ENCODE peak calls at places on chromosomes 1 and 21, in four cellular contexts. V is K562, U is HepG2, Q is GM12878. B is an unnamed sample.

GRCh38 chr1:208851376-208851775 is 607.2 kb upstream of the PLXNA2 start:
- DNase-seq in U (no peak), V (no peak), Q (no peak), B (no peak)

GRCh38 chr21:33642896-33643657 is 776 bp downstream of the ITSN1 start:
- DNase-seq in V (peak; percentile 36), U (no peak), Q (no peak), B (no peak)

GRCh38 chr1:28640766-28641165 is 2.1 kb downstream of the TAF12 start:
- DNase-seq in V (no peak), Q (no peak), U (peak; percentile 50), B (peak; percentile 37)

GRCh38 chr1:1421147-1421906 is at the start of gene ANKRD65:
- DNase-seq in V (no peak), Q (no peak), U (peak; percentile 74), B (no peak)

GRCh38 chr1:193661385-193661784 is 475.0 kb upstream of the B3GALT2 start:
- DNase-seq in V (no peak), Q (no peak), U (no peak), B (no peak)

GRCh38 chr1:240652554-240652953 is 40.6 kb upstream of the GREM2 start:
- DNase-seq in U (no peak), Q (no peak), V (no peak), B (no peak)

GRCh38 chr1:247211339-247211738 is 39.5 kb upstream of the ZNF124 start:
- DNase-seq in V (no peak), Q (no peak), U (no peak), B (no peak)

GRCh38 chr1:207962716-207963428 is 51.9 kb upstream of the CD34 start:
- DNase-seq in U (no peak), V (no peak), Q (no peak), B (no peak)

GRCh38 chr1:175376194-175376593 is 183.6 kb upstream of the KIAA0040 start:
- DNase-seq in V (peak; percentile 57), U (peak; percentile 2), Q (no peak), B (peak; percentile 26)

GRCh38 chr21:17146426-17146825 is 366.4 kb upstream of the CXADR start:
- DNase-seq in Q (no peak), U (no peak), V (no peak), B (no peak)

GRCh38 chr1:30551603-30552002 is 171.8 kb downstream of the MATN1 start:
- DNase-seq in V (no peak), Q (no peak), U (no peak), B (no peak)

GRCh38 chr1:158147396-158148353 is 33.0 kb upstream of the CD1D start:
- DNase-seq in U (no peak), Q (no peak), V (no peak), B (no peak)

GRCh38 chr1:183027791-183028190 is 4.6 kb downstream of the LAMC1 start:
- DNase-seq in V (no peak), U (no peak), Q (no peak), B (no peak)

GRCh38 chr1:245155186-245156040 is 628 bp downstream of the KIF26B start:
- DNase-seq in V (peak; percentile 31), Q (no peak), U (no peak), B (no peak)

GRCh38 chr1:221583481-221583880 is 158.4 kb downstream of the DUSP10 start:
- DNase-seq in V (no peak), U (no peak), Q (no peak), B (no peak)

GRCh38 chr21:25385912-25386474 is 221.3 kb downstream of the MRPL39 start:
- DNase-seq in Q (no peak), V (peak; percentile 42), U (peak; percentile 72), B (peak; percentile 23)

GRCh38 chr1:107140703-107141490 is at the start of gene NTNG1:
- DNase-seq in U (no peak), V (no peak), Q (no peak), B (no peak)

GRCh38 chr1:27003745-27004470 is 8.7 kb downstream of the TENT5B start:
- DNase-seq in V (no peak), Q (no peak), U (peak; percentile 85), B (no peak)

GRCh38 chr1:203954788-203955552 is 93.6 kb downstream of the SNRPE start:
- DNase-seq in V (no peak), Q (no peak), U (no peak), B (peak; percentile 8)

GRCh38 chr1:16900771-16901170 is 5.0 kb downstream of the RNU1-2 start:
- DNase-seq in V (no peak), U (no peak), Q (no peak), B (peak; percentile 28)

GRCh38 chr1:194024659-194025058 is 838.2 kb upstream of the B3GALT2 start:
- DNase-seq in V (no peak), Q (no peak), U (no peak), B (no peak)

GRCh38 chr1:236759252-236759859 is 35.7 kb upstream of the MTR start:
- DNase-seq in Q (peak; percentile 7), V (peak; percentile 47), U (peak; percentile 35), B (peak; percentile 37)

GRCh38 chr21:42298237-42298636 is 17.0 kb downstream of the TFF3 start:
- DNase-seq in V (no peak), Q (no peak), U (no peak), B (no peak)

GRCh38 chr1:68141079-68141800 is 90.8 kb upstream of the DIRAS3 start:
- DNase-seq in V (no peak), Q (no peak), U (no peak), B (no peak)

GRCh38 chr1:3306583-3307285 is 147.7 kb upstream of the ARHGEF16 start:
- DNase-seq in Q (no peak), V (no peak), U (no peak), B (no peak)

GRCh38 chr1:234583755-234584430 is 26.1 kb downstream of the IRF2BP2 start:
- DNase-seq in U (no peak), Q (no peak), V (peak; percentile 46), B (no peak)

GRCh38 chr1:6723621-6724428 is 22.2 kb upstream of the DNAJC11 start:
- DNase-seq in Q (no peak), U (peak; percentile 30), V (no peak), B (no peak)

GRCh38 chr21:46122758-46123683 is 25.1 kb downstream of the COL6A2 start:
- DNase-seq in Q (no peak), U (no peak), V (no peak), B (no peak)

GRCh38 chr1:227901906-227902640 is 45.7 kb downstream of the WNT9A start:
- DNase-seq in U (peak; percentile 16), V (peak; percentile 69), Q (no peak), B (peak; percentile 37)

GRCh38 chr1:3645666-3646355 is 4.1 kb downstream of the WRAP73 start:
- DNase-seq in U (no peak), Q (no peak), V (no peak), B (no peak)

GRCh38 chr1:39776886-39777683 is 5.9 kb upstream of the OXCT2 start:
- DNase-seq in Q (no peak), U (no peak), V (no peak), B (no peak)

GRCh38 chr1:243754348-243754747 is 95.7 kb downstream of the AKT3 start:
- DNase-seq in Q (no peak), U (no peak), V (no peak), B (no peak)

GRCh38 chr1:85128296-85128695 is 72.5 kb downstream of the SYDE2 start:
- DNase-seq in Q (no peak), V (no peak), U (no peak), B (no peak)

GRCh38 chr1:243930822-243931671 is 81.0 kb upstream of the AKT3 start:
- DNase-seq in U (no peak), Q (no peak), V (no peak), B (no peak)

GRCh38 chr1:88557044-88557443 is 127.0 kb upstream of the PKN2 start:
- DNase-seq in V (no peak), U (no peak), Q (no peak), B (no peak)

GRCh38 chr21:35048706-35049617 is at the start of gene RUNX1:
- DNase-seq in U (no peak), Q (peak; percentile 92), V (peak; percentile 62), B (no peak)

GRCh38 chr1:32335951-32336867 is at the start of gene MARCKSL1:
- DNase-seq in U (peak; percentile 63), Q (no peak), V (peak; percentile 92), B (peak; percentile 32)

GRCh38 chr21:33403128-33403785 is at the start of gene IFNGR2:
- DNase-seq in Q (no peak), U (no peak), V (peak; percentile 80), B (no peak)

GRCh38 chr21:34726627-34727337 is 58.0 kb downstream of the CLIC6 start:
- DNase-seq in U (no peak), V (no peak), Q (no peak), B (no peak)

GRCh38 chr1:11691302-11691914 is at the start of gene DRAXIN:
- DNase-seq in U (no peak), Q (no peak), V (no peak), B (no peak)
- TF ChIP-seq ZBTB33 in U (no peak), Q (no peak), V (no peak), B (no peak)

GRCh38 chr1:219587817-219588561 is 24.9 kb downstream of the ZC3H11B start:
- DNase-seq in U (no peak), V (no peak), Q (no peak), B (no peak)
- TF ChIP-seq SP1 in U (no peak), V (no peak), Q (no peak), B (no peak)

GRCh38 chr1:233151850-233152249 is 143.7 kb downstream of the PCNX2 start:
- DNase-seq in U (no peak), V (no peak), Q (no peak), B (no peak)
- TF ChIP-seq ZBTB33 in U (no peak), V (no peak), Q (no peak), B (no peak)

DNA sequence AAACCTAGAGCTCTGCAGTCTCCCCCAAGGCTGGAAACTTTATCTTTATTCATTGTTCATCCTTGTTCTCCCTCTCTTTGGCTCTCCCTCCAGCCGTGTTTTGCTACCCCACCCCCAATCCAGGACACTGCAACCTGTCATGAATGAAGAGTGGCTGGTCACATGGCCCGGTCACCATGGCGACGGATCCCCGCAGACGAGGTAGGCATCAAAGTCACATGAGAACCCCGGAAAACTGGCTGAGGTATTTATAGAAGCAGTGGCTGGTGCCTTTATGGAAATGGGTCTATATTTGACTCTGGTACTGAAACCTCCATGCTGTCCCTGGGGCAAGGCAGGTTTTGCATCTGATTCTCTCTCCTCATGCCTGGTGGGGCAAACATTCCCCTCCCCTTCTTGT is 13.4 kb upstream of the SLC6A17 start:
- DNase-seq in V (no peak), Q (no peak), U (peak; percentile 4), B (no peak)
- TF ChIP-seq SP1 in V (no peak), Q (no peak), U (no peak), B (no peak)

DNA sequence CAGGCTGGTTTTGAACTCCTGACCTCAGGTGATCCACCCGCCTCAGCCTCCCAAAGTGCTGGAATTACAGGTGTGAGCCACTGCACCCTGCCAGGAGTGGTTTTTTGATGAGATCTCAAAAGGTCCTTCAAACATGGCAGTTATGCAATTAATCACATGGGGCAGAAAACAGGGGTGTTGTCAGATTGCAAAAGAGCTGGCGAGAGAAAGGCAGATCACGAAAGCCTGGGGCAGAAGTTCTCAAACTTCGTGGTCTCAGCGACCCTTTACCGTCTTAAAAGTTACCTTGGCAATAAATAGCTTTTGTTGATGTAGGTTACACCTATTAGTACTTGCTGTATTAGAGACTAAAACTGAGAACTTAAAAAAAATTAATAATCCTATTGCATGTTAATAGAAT is 16.1 kb downstream of the CNR2 start:
- DNase-seq in U (no peak), V (no peak), Q (no peak), B (no peak)
- TF ChIP-seq ZBTB33 in U (no peak), V (no peak), Q (no peak), B (no peak)

B was measured in HCT116.